ENCODE peak calls at places on chromosomes 3 and 15, in ten cellular contexts. One of them, this sample, is unnamed. For H3K36me3, the result is how much of the 10 kb centered on the place peaks cover.

GRCh38 chr3:97257942-97258341 is 443.5 kb downstream of the EPHA6 start:
- DNase-seq in CD4-positive, alpha-beta memory T cell: no peak
- DNase-seq in heart left ventricle: no peak
- DNase-seq in astrocyte: no peak
- DNase-seq in Panc1: no peak
- DNase-seq in BE2C: no peak
- DNase-seq in stomach: no peak
- DNase-seq in pancreas: no peak
- DNase-seq in naive thymus-derived CD4-positive, alpha-beta T cell: no peak
- DNase-seq in DND-41: no peak
- DNase-seq in this sample: no peak

GRCh38 chr15:32790352-32790999 is 72.7 kb downstream of the GREM1 start:
- DNase-seq in CD4-positive, alpha-beta memory T cell: no peak
- DNase-seq in heart left ventricle: no peak
- DNase-seq in astrocyte: peak
- DNase-seq in Panc1: no peak
- DNase-seq in BE2C: no peak
- DNase-seq in stomach: no peak
- DNase-seq in pancreas: no peak
- DNase-seq in naive thymus-derived CD4-positive, alpha-beta T cell: no peak
- DNase-seq in DND-41: no peak
- DNase-seq in this sample: no peak

GRCh38 chr3:88742066-88742465 is 365.4 kb upstream of the EPHA3 start:
- DNase-seq in CD4-positive, alpha-beta memory T cell: no peak
- DNase-seq in heart left ventricle: no peak
- DNase-seq in astrocyte: peak
- DNase-seq in Panc1: no peak
- DNase-seq in BE2C: no peak
- DNase-seq in stomach: no peak
- DNase-seq in pancreas: no peak
- DNase-seq in naive thymus-derived CD4-positive, alpha-beta T cell: no peak
- DNase-seq in DND-41: no peak
- DNase-seq in this sample: no peak

GRCh38 chr3:121998030-121998580 is 23.9 kb downstream of the ILDR1 start:
- DNase-seq in CD4-positive, alpha-beta memory T cell: no peak
- DNase-seq in heart left ventricle: no peak
- DNase-seq in astrocyte: peak
- DNase-seq in Panc1: no peak
- DNase-seq in BE2C: no peak
- DNase-seq in stomach: no peak
- DNase-seq in pancreas: no peak
- DNase-seq in naive thymus-derived CD4-positive, alpha-beta T cell: no peak
- DNase-seq in DND-41: no peak
- DNase-seq in this sample: no peak

GRCh38 chr15:75455424-75455981 is 4.0 kb upstream of the SIN3A start:
- DNase-seq in CD4-positive, alpha-beta memory T cell: peak
- DNase-seq in heart left ventricle: peak
- DNase-seq in astrocyte: peak
- DNase-seq in Panc1: peak
- DNase-seq in BE2C: peak
- DNase-seq in stomach: peak
- DNase-seq in pancreas: peak
- DNase-seq in naive thymus-derived CD4-positive, alpha-beta T cell: peak
- DNase-seq in DND-41: peak
- DNase-seq in this sample: peak

GRCh38 chr3:112354642-112355333 is 21.8 kb downstream of the CD200 start:
- DNase-seq in CD4-positive, alpha-beta memory T cell: no peak
- DNase-seq in heart left ventricle: no peak
- DNase-seq in astrocyte: no peak
- DNase-seq in Panc1: no peak
- DNase-seq in BE2C: no peak
- DNase-seq in stomach: no peak
- DNase-seq in pancreas: no peak
- DNase-seq in naive thymus-derived CD4-positive, alpha-beta T cell: no peak
- DNase-seq in DND-41: no peak
- DNase-seq in this sample: no peak

GRCh38 chr3:195103623-195104022 is 167.3 kb downstream of the XXYLT1 start:
- DNase-seq in CD4-positive, alpha-beta memory T cell: no peak
- DNase-seq in heart left ventricle: no peak
- DNase-seq in astrocyte: no peak
- DNase-seq in Panc1: no peak
- DNase-seq in BE2C: no peak
- DNase-seq in stomach: no peak
- DNase-seq in pancreas: no peak
- DNase-seq in naive thymus-derived CD4-positive, alpha-beta T cell: no peak
- DNase-seq in DND-41: no peak
- DNase-seq in this sample: no peak

GRCh38 chr3:163327086-163327485 is 1751.2 kb downstream of the SI start:
- DNase-seq in CD4-positive, alpha-beta memory T cell: no peak
- DNase-seq in heart left ventricle: no peak
- DNase-seq in astrocyte: no peak
- DNase-seq in Panc1: no peak
- DNase-seq in BE2C: no peak
- DNase-seq in stomach: no peak
- DNase-seq in pancreas: no peak
- DNase-seq in naive thymus-derived CD4-positive, alpha-beta T cell: no peak
- DNase-seq in DND-41: no peak
- DNase-seq in this sample: no peak

GRCh38 chr3:59006791-59007517 is 42.9 kb downstream of the CFAP20DC start:
- DNase-seq in CD4-positive, alpha-beta memory T cell: no peak
- DNase-seq in heart left ventricle: peak
- DNase-seq in astrocyte: peak
- DNase-seq in Panc1: no peak
- DNase-seq in BE2C: peak
- DNase-seq in stomach: no peak
- DNase-seq in pancreas: peak
- DNase-seq in naive thymus-derived CD4-positive, alpha-beta T cell: no peak
- DNase-seq in DND-41: no peak
- DNase-seq in this sample: no peak

GRCh38 chr3:110198717-110199587 is 861.6 kb upstream of the DPPA4 start:
- DNase-seq in CD4-positive, alpha-beta memory T cell: no peak
- DNase-seq in heart left ventricle: peak
- DNase-seq in astrocyte: peak
- DNase-seq in Panc1: no peak
- DNase-seq in BE2C: no peak
- DNase-seq in stomach: no peak
- DNase-seq in pancreas: peak
- DNase-seq in naive thymus-derived CD4-positive, alpha-beta T cell: no peak
- DNase-seq in DND-41: peak
- DNase-seq in this sample: no peak

GRCh38 chr3:192366916-192367315 is 360.4 kb downstream of the FGF12 start:
- DNase-seq in CD4-positive, alpha-beta memory T cell: no peak
- DNase-seq in heart left ventricle: no peak
- DNase-seq in astrocyte: no peak
- DNase-seq in Panc1: no peak
- DNase-seq in BE2C: no peak
- DNase-seq in stomach: no peak
- DNase-seq in pancreas: no peak
- DNase-seq in naive thymus-derived CD4-positive, alpha-beta T cell: no peak
- DNase-seq in DND-41: no peak
- DNase-seq in this sample: no peak

GRCh38 chr3:193963808-193964516 is 172.0 kb upstream of the HES1 start:
- DNase-seq in CD4-positive, alpha-beta memory T cell: no peak
- DNase-seq in heart left ventricle: no peak
- DNase-seq in astrocyte: no peak
- DNase-seq in Panc1: no peak
- DNase-seq in BE2C: no peak
- DNase-seq in stomach: no peak
- DNase-seq in pancreas: no peak
- DNase-seq in naive thymus-derived CD4-positive, alpha-beta T cell: no peak
- DNase-seq in DND-41: no peak
- DNase-seq in this sample: no peak

GRCh38 chr15:101723161-101723873 is 956 bp downstream of the TARS3 start:
- DNase-seq in CD4-positive, alpha-beta memory T cell: peak
- DNase-seq in heart left ventricle: no peak
- DNase-seq in astrocyte: peak
- DNase-seq in Panc1: no peak
- DNase-seq in BE2C: no peak
- DNase-seq in stomach: no peak
- DNase-seq in pancreas: no peak
- DNase-seq in naive thymus-derived CD4-positive, alpha-beta T cell: peak
- DNase-seq in DND-41: peak
- DNase-seq in this sample: peak

GRCh38 chr3:168272343-168272984 is 176.7 kb upstream of the GOLIM4 start:
- DNase-seq in CD4-positive, alpha-beta memory T cell: no peak
- DNase-seq in heart left ventricle: no peak
- DNase-seq in astrocyte: peak
- DNase-seq in Panc1: no peak
- DNase-seq in BE2C: no peak
- DNase-seq in stomach: no peak
- DNase-seq in pancreas: no peak
- DNase-seq in naive thymus-derived CD4-positive, alpha-beta T cell: no peak
- DNase-seq in DND-41: no peak
- DNase-seq in this sample: no peak

GRCh38 chr15:25410649-25411048 is 28.2 kb downstream of the UBE3A start:
- DNase-seq in CD4-positive, alpha-beta memory T cell: no peak
- DNase-seq in heart left ventricle: no peak
- DNase-seq in astrocyte: no peak
- DNase-seq in Panc1: no peak
- DNase-seq in BE2C: no peak
- DNase-seq in stomach: no peak
- DNase-seq in pancreas: no peak
- DNase-seq in naive thymus-derived CD4-positive, alpha-beta T cell: no peak
- DNase-seq in DND-41: no peak
- DNase-seq in this sample: no peak

GRCh38 chr15:70087708-70088352 is 9.9 kb downstream of the TLE3 start:
- DNase-seq in CD4-positive, alpha-beta memory T cell: no peak
- DNase-seq in heart left ventricle: no peak
- DNase-seq in astrocyte: no peak
- DNase-seq in Panc1: no peak
- DNase-seq in BE2C: no peak
- DNase-seq in stomach: no peak
- DNase-seq in pancreas: no peak
- DNase-seq in naive thymus-derived CD4-positive, alpha-beta T cell: no peak
- DNase-seq in DND-41: no peak
- DNase-seq in this sample: no peak
- H3K36me3 ChIP-seq in CD4-positive, alpha-beta memory T cell: under half
- H3K36me3 ChIP-seq in heart left ventricle: half or more
- H3K36me3 ChIP-seq in astrocyte: under half
- H3K36me3 ChIP-seq in Panc1: under half
- H3K36me3 ChIP-seq in BE2C: half or more
- H3K36me3 ChIP-seq in stomach: half or more
- H3K36me3 ChIP-seq in pancreas: under half
- H3K36me3 ChIP-seq in naive thymus-derived CD4-positive, alpha-beta T cell: half or more
- H3K36me3 ChIP-seq in DND-41: half or more
- H3K36me3 ChIP-seq in this sample: half or more

DNA sequence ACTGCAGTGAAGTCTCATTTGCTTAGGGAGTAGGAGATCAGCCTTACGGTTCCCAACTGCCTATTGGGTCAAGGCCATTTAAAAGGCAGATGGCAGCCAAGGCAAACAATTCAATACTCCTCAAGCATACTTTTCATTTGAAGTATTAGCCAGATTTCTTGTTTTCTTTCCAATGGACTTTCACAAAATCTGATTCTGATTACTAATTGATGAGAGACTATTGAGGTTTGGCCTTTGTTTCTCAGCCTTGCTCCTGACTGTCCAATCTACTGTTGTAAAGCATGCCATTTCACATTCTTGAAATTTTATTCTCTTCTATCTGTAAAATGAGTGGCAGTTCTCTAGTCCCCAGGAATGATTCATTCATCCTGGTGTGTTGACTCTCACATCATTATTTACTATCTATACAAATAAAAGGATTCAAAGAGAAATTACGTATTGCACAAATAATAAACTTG is 166.2 kb upstream of the TGFBR2 start:
- DNase-seq in CD4-positive, alpha-beta memory T cell: no peak
- DNase-seq in heart left ventricle: no peak
- DNase-seq in astrocyte: peak
- DNase-seq in Panc1: peak
- DNase-seq in BE2C: no peak
- DNase-seq in stomach: peak
- DNase-seq in pancreas: no peak
- DNase-seq in naive thymus-derived CD4-positive, alpha-beta T cell: no peak
- DNase-seq in DND-41: no peak
- DNase-seq in this sample: no peak
- H3K36me3 ChIP-seq in CD4-positive, alpha-beta memory T cell: under half
- H3K36me3 ChIP-seq in heart left ventricle: under half
- H3K36me3 ChIP-seq in astrocyte: under half
- H3K36me3 ChIP-seq in Panc1: under half
- H3K36me3 ChIP-seq in BE2C: under half
- H3K36me3 ChIP-seq in stomach: under half
- H3K36me3 ChIP-seq in pancreas: under half
- H3K36me3 ChIP-seq in naive thymus-derived CD4-positive, alpha-beta T cell: under half
- H3K36me3 ChIP-seq in DND-41: under half
- H3K36me3 ChIP-seq in this sample: under half

DNA sequence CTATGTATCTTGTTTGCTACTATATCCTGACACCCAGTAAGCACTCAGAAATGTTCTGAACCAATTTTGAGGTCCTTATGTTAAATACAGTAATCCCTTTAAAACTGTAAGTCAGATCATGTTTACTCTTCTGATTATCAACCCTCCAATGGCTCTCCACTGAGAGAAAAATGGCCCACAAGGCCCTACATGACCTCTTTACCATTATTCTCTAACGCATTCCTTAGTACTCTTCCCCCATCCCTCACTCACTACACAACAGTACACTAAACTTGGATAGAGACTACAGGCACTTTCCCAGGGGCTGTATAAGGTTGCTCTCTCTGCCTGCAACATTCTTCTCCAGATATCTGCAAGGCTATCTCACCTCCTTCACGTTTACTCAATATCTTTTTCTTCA is 1.9 kb downstream of the TOPBP1 start:
- DNase-seq in CD4-positive, alpha-beta memory T cell: no peak
- DNase-seq in heart left ventricle: no peak
- DNase-seq in astrocyte: no peak
- DNase-seq in Panc1: no peak
- DNase-seq in BE2C: no peak
- DNase-seq in stomach: no peak
- DNase-seq in pancreas: no peak
- DNase-seq in naive thymus-derived CD4-positive, alpha-beta T cell: no peak
- DNase-seq in DND-41: no peak
- DNase-seq in this sample: no peak
- H3K36me3 ChIP-seq in CD4-positive, alpha-beta memory T cell: under half
- H3K36me3 ChIP-seq in heart left ventricle: under half
- H3K36me3 ChIP-seq in astrocyte: under half
- H3K36me3 ChIP-seq in Panc1: under half
- H3K36me3 ChIP-seq in BE2C: under half
- H3K36me3 ChIP-seq in stomach: under half
- H3K36me3 ChIP-seq in pancreas: under half
- H3K36me3 ChIP-seq in naive thymus-derived CD4-positive, alpha-beta T cell: under half
- H3K36me3 ChIP-seq in DND-41: half or more
- H3K36me3 ChIP-seq in this sample: under half

GRCh38 chr3:47034868-47035489 is 55.5 kb downstream of the NBEAL2 start:
- DNase-seq in CD4-positive, alpha-beta memory T cell: no peak
- DNase-seq in heart left ventricle: no peak
- DNase-seq in astrocyte: no peak
- DNase-seq in Panc1: no peak
- DNase-seq in BE2C: no peak
- DNase-seq in stomach: no peak
- DNase-seq in pancreas: no peak
- DNase-seq in naive thymus-derived CD4-positive, alpha-beta T cell: no peak
- DNase-seq in DND-41: no peak
- DNase-seq in this sample: no peak
- H3K36me3 ChIP-seq in CD4-positive, alpha-beta memory T cell: under half
- H3K36me3 ChIP-seq in heart left ventricle: half or more
- H3K36me3 ChIP-seq in astrocyte: under half
- H3K36me3 ChIP-seq in Panc1: under half
- H3K36me3 ChIP-seq in BE2C: under half
- H3K36me3 ChIP-seq in stomach: half or more
- H3K36me3 ChIP-seq in pancreas: under half
- H3K36me3 ChIP-seq in naive thymus-derived CD4-positive, alpha-beta T cell: under half
- H3K36me3 ChIP-seq in DND-41: half or more
- H3K36me3 ChIP-seq in this sample: under half

GRCh38 chr15:74024687-74025086 is 30.2 kb downstream of the PML start:
- DNase-seq in CD4-positive, alpha-beta memory T cell: no peak
- DNase-seq in heart left ventricle: no peak
- DNase-seq in astrocyte: no peak
- DNase-seq in Panc1: no peak
- DNase-seq in BE2C: no peak
- DNase-seq in stomach: no peak
- DNase-seq in pancreas: no peak
- DNase-seq in naive thymus-derived CD4-positive, alpha-beta T cell: no peak
- DNase-seq in DND-41: no peak
- DNase-seq in this sample: no peak
- H3K36me3 ChIP-seq in CD4-positive, alpha-beta memory T cell: half or more
- H3K36me3 ChIP-seq in heart left ventricle: half or more
- H3K36me3 ChIP-seq in astrocyte: under half
- H3K36me3 ChIP-seq in Panc1: under half
- H3K36me3 ChIP-seq in BE2C: under half
- H3K36me3 ChIP-seq in stomach: half or more
- H3K36me3 ChIP-seq in pancreas: under half
- H3K36me3 ChIP-seq in naive thymus-derived CD4-positive, alpha-beta T cell: half or more
- H3K36me3 ChIP-seq in DND-41: under half
- H3K36me3 ChIP-seq in this sample: half or more

This sample was measured in CD4-positive, CD25-positive, alpha-beta regulatory T cell.